ENCODE peak calls at places on chromosome 2, in ten cellular contexts. R is NCI-H774; A is activated CD4-positive, alpha-beta T cell treated with anti-CD3 and anti-CD28 coated beads, Interleukin-2, amount 10 ng/mL, durations not matched to agents 24 days and 14 days; F is naive thymus-derived CD8-positive, alpha-beta T cell; L is fibroblast of mammary gland; K is LoVo; Z is GM12878; D is EL; N is brain microvascular endothelial cell; U is left cardiac atrium. H is an unnamed sample.

GRCh38 chr2:64645014-64645418 is 8.7 kb downstream of the SERTAD2 start:
- DNase-seq in R (no peak), A (peak), F (no peak), L (peak), K (no peak), Z (no peak), D (peak), N (peak), U (peak), H (no peak)

GRCh38 chr2:64720543-64721325 is 67.0 kb upstream of the SERTAD2 start:
- DNase-seq in R (no peak), A (no peak), F (no peak), L (no peak), K (no peak), Z (no peak), D (no peak), N (no peak), U (no peak), H (no peak)

GRCh38 chr2:20382965-20383800 is 32.5 kb upstream of the PUM2 start:
- DNase-seq in R (no peak), A (no peak), F (no peak), L (peak), K (no peak), Z (no peak), D (peak), N (peak), U (no peak), H (no peak)

GRCh38 chr2:160635488-160635887 is 141.9 kb upstream of the RBMS1 start:
- DNase-seq in R (no peak), A (no peak), F (no peak), L (peak), K (no peak), Z (no peak), D (peak), N (peak), U (peak), H (no peak)

GRCh38 chr2:136305517-136306192 is 187.7 kb upstream of the CXCR4 start:
- DNase-seq in R (no peak), A (peak), F (no peak), L (no peak), K (no peak), Z (no peak), D (no peak), N (no peak), U (no peak), H (no peak)

GRCh38 chr2:25851740-25852503 is 26.4 kb downstream of the ASXL2 start:
- DNase-seq in R (peak), A (peak), F (peak), L (peak), K (peak), Z (peak), D (peak), N (peak), U (no peak), H (peak)

GRCh38 chr2:128318776-128319456 is at the start of gene HS6ST1:
- DNase-seq in R (peak), A (peak), F (peak), L (peak), K (peak), Z (no peak), D (peak), N (peak), U (peak), H (peak)

GRCh38 chr2:69366-70344 is 23.4 kb upstream of the FAM110C start:
- DNase-seq in R (no peak), A (no peak), F (no peak), L (no peak), K (peak), Z (no peak), D (no peak), N (no peak), U (no peak), H (no peak)

H was measured in effector CD4-positive, alpha-beta T cell.